ENCODE peak calls at places on chromosome 1, in six cellular contexts. Q is HTR-8/SVneo; G is left ventricle myocardium inferior; M is activated naive CD4-positive, alpha-beta T cell treated with Interleukin-2 at 50 U/mL for 16 hours; N is CD8-positive, alpha-beta memory T cell; A is left colon. I is an unnamed sample.

GRCh38 chr1:170711682-170712081 is 47.8 kb downstream of the PRRX1 start:
- DNase-seq in Q (no peak), G (no peak), M (no peak), N (no peak), A (no peak), I (no peak)

GRCh38 chr1:9473032-9473792 is 66.1 kb upstream of the SLC25A33 start:
- DNase-seq in Q (peak), G (peak), M (no peak), N (no peak), A (peak), I (no peak)

GRCh38 chr1:165938844-165939243 is 111.4 kb downstream of the UCK2 start:
- DNase-seq in Q (no peak), G (no peak), M (no peak), N (no peak), A (no peak), I (no peak)

GRCh38 chr1:59428828-59429227 is 131.9 kb downstream of the FGGY start:
- DNase-seq in Q (no peak), G (no peak), M (no peak), N (no peak), A (peak), I (no peak)

GRCh38 chr1:58441699-58442098 is 104.8 kb downstream of the OMA1 start:
- DNase-seq in Q (no peak), G (no peak), M (no peak), N (no peak), A (no peak), I (no peak)

GRCh38 chr1:114337417-114337816 is 173.6 kb downstream of the TRIM33 start:
- DNase-seq in Q (no peak), G (no peak), M (no peak), N (no peak), A (no peak), I (no peak)

GRCh38 chr1:93349231-93350135 is 3.8 kb downstream of the DR1 start:
- DNase-seq in Q (no peak), G (no peak), M (no peak), N (no peak), A (no peak), I (no peak)

GRCh38 chr1:209733409-209734192 is 22.3 kb upstream of the TRAF3IP3 start:
- DNase-seq in Q (no peak), G (no peak), M (no peak), N (no peak), A (no peak), I (no peak)

GRCh38 chr1:156926175-156926574 is 5.7 kb downstream of the LRRC71 start:
- DNase-seq in Q (peak), G (peak), M (peak), N (no peak), A (peak), I (no peak)

GRCh38 chr1:39995973-39996393 is 41.0 kb downstream of the MFSD2A start:
- DNase-seq in Q (no peak), G (no peak), M (no peak), N (peak), A (no peak), I (no peak)

GRCh38 chr1:107748529-107748928 is 216.5 kb downstream of the VAV3 start:
- DNase-seq in Q (peak), G (no peak), M (no peak), N (no peak), A (no peak), I (no peak)

GRCh38 chr1:33382651-33383415 is 48.1 kb downstream of the PHC2 start:
- DNase-seq in Q (no peak), G (no peak), M (no peak), N (no peak), A (no peak), I (no peak)

GRCh38 chr1:236833593-236833992 is 38.5 kb downstream of the MTR start:
- DNase-seq in Q (no peak), G (no peak), M (no peak), N (no peak), A (no peak), I (no peak)

GRCh38 chr1:222339371-222339947 is 208.4 kb downstream of the HHIPL2 start:
- DNase-seq in Q (no peak), G (no peak), M (no peak), N (no peak), A (no peak), I (no peak)

GRCh38 chr1:13901041-13901440 is 201.1 kb downstream of the PRDM2 start:
- DNase-seq in Q (no peak), G (no peak), M (no peak), N (no peak), A (no peak), I (no peak)

GRCh38 chr1:31860576-31860975 is 44.8 kb upstream of the SPOCD1 start:
- DNase-seq in Q (no peak), G (no peak), M (no peak), N (no peak), A (no peak), I (no peak)

GRCh38 chr1:85317580-85317979 is 41.1 kb upstream of the BCL10 start:
- DNase-seq in Q (no peak), G (no peak), M (no peak), N (no peak), A (no peak), I (no peak)

GRCh38 chr1:60245371-60245770 is 171.8 kb upstream of the C1orf87 start:
- DNase-seq in Q (no peak), G (no peak), M (no peak), N (no peak), A (no peak), I (no peak)

GRCh38 chr1:168672278-168672677 is 56.7 kb downstream of the DPT start:
- DNase-seq in Q (no peak), G (no peak), M (no peak), N (no peak), A (no peak), I (no peak)

GRCh38 chr1:203074610-203075009 is 11.2 kb downstream of the MYOG start:
- DNase-seq in Q (no peak), G (no peak), M (no peak), N (no peak), A (no peak), I (no peak)

GRCh38 chr1:226677121-226678020 is 61.7 kb downstream of the ITPKB start:
- DNase-seq in Q (peak), G (peak), M (peak), N (peak), A (peak), I (peak)